ENCODE peak calls at places on chromosomes 12 and 14, in four cellular contexts. One of them, this sample, is unnamed.

GRCh38 chr14:30225171-30225570 is 297.5 kb upstream of the PRKD1 start:
- DNase-seq in NCI-H1092: no peak
- DNase-seq in activated gamma-delta T cell: no peak
- DNase-seq in activated T-cell treated with anti-CD3 and anti-CD28 coated beads, Interleukin-2, amount 50 U/mL, for 48 hours: no peak
- DNase-seq in this sample: no peak

GRCh38 chr14:23434488-23435219 is 806 bp downstream of the MYH7 start:
- DNase-seq in NCI-H1092: no peak
- DNase-seq in activated gamma-delta T cell: no peak
- DNase-seq in activated T-cell treated with anti-CD3 and anti-CD28 coated beads, Interleukin-2, amount 50 U/mL, for 48 hours: no peak
- DNase-seq in this sample: no peak

GRCh38 chr12:91400249-91400648 is 217.6 kb upstream of the DCN start:
- DNase-seq in NCI-H1092: no peak
- DNase-seq in activated gamma-delta T cell: no peak
- DNase-seq in activated T-cell treated with anti-CD3 and anti-CD28 coated beads, Interleukin-2, amount 50 U/mL, for 48 hours: no peak
- DNase-seq in this sample: no peak

GRCh38 chr12:2960996-2961616 is 1.9 kb downstream of the TEAD4 start:
- DNase-seq in NCI-H1092: no peak
- DNase-seq in activated gamma-delta T cell: no peak
- DNase-seq in activated T-cell treated with anti-CD3 and anti-CD28 coated beads, Interleukin-2, amount 50 U/mL, for 48 hours: no peak
- DNase-seq in this sample: no peak

GRCh38 chr14:101057394-101057793 is 153.9 kb upstream of the RTL1 start:
- DNase-seq in NCI-H1092: no peak
- DNase-seq in activated gamma-delta T cell: no peak
- DNase-seq in activated T-cell treated with anti-CD3 and anti-CD28 coated beads, Interleukin-2, amount 50 U/mL, for 48 hours: no peak
- DNase-seq in this sample: no peak

GRCh38 chr14:94581127-94581999 is at the start of gene SERPINA5:
- DNase-seq in NCI-H1092: no peak
- DNase-seq in activated gamma-delta T cell: no peak
- DNase-seq in activated T-cell treated with anti-CD3 and anti-CD28 coated beads, Interleukin-2, amount 50 U/mL, for 48 hours: no peak
- DNase-seq in this sample: no peak

GRCh38 chr12:84701966-84702365 is 210.6 kb downstream of the SLC6A15 start:
- DNase-seq in NCI-H1092: no peak
- DNase-seq in activated gamma-delta T cell: no peak
- DNase-seq in activated T-cell treated with anti-CD3 and anti-CD28 coated beads, Interleukin-2, amount 50 U/mL, for 48 hours: no peak
- DNase-seq in this sample: no peak

GRCh38 chr12:120703311-120703942 is 6.8 kb upstream of the UNC119B start:
- DNase-seq in NCI-H1092: no peak
- DNase-seq in activated gamma-delta T cell: no peak
- DNase-seq in activated T-cell treated with anti-CD3 and anti-CD28 coated beads, Interleukin-2, amount 50 U/mL, for 48 hours: no peak
- DNase-seq in this sample: no peak

GRCh38 chr12:75327642-75328041 is 2.5 kb downstream of the CAPS2 start:
- DNase-seq in NCI-H1092: no peak
- DNase-seq in activated gamma-delta T cell: no peak
- DNase-seq in activated T-cell treated with anti-CD3 and anti-CD28 coated beads, Interleukin-2, amount 50 U/mL, for 48 hours: no peak
- DNase-seq in this sample: no peak

GRCh38 chr14:50985816-50986396 is 41.6 kb upstream of the PYGL start:
- DNase-seq in NCI-H1092: no peak
- DNase-seq in activated gamma-delta T cell: no peak
- DNase-seq in activated T-cell treated with anti-CD3 and anti-CD28 coated beads, Interleukin-2, amount 50 U/mL, for 48 hours: no peak
- DNase-seq in this sample: no peak

GRCh38 chr12:58502236-58502635 is 418.1 kb downstream of the LRIG3 start:
- DNase-seq in NCI-H1092: peak
- DNase-seq in activated gamma-delta T cell: no peak
- DNase-seq in activated T-cell treated with anti-CD3 and anti-CD28 coated beads, Interleukin-2, amount 50 U/mL, for 48 hours: no peak
- DNase-seq in this sample: no peak

GRCh38 chr14:99393059-99393655 is 87.5 kb downstream of the SETD3 start:
- DNase-seq in NCI-H1092: no peak
- DNase-seq in activated gamma-delta T cell: no peak
- DNase-seq in activated T-cell treated with anti-CD3 and anti-CD28 coated beads, Interleukin-2, amount 50 U/mL, for 48 hours: peak
- DNase-seq in this sample: peak

GRCh38 chr12:131803995-131804521 is 24.1 kb upstream of the MMP17 start:
- DNase-seq in NCI-H1092: no peak
- DNase-seq in activated gamma-delta T cell: no peak
- DNase-seq in activated T-cell treated with anti-CD3 and anti-CD28 coated beads, Interleukin-2, amount 50 U/mL, for 48 hours: no peak
- DNase-seq in this sample: no peak

GRCh38 chr12:125393569-125393968 is 328.3 kb downstream of the AACS start:
- DNase-seq in NCI-H1092: no peak
- DNase-seq in activated gamma-delta T cell: no peak
- DNase-seq in activated T-cell treated with anti-CD3 and anti-CD28 coated beads, Interleukin-2, amount 50 U/mL, for 48 hours: no peak
- DNase-seq in this sample: no peak

GRCh38 chr12:116595186-116595585 is 36.0 kb downstream of the MAP1LC3B2 start:
- DNase-seq in NCI-H1092: no peak
- DNase-seq in activated gamma-delta T cell: no peak
- DNase-seq in activated T-cell treated with anti-CD3 and anti-CD28 coated beads, Interleukin-2, amount 50 U/mL, for 48 hours: no peak
- DNase-seq in this sample: no peak

GRCh38 chr12:118136559-118137003 is 657 bp downstream of the PEBP1 start:
- DNase-seq in NCI-H1092: no peak
- DNase-seq in activated gamma-delta T cell: no peak
- DNase-seq in activated T-cell treated with anti-CD3 and anti-CD28 coated beads, Interleukin-2, amount 50 U/mL, for 48 hours: peak
- DNase-seq in this sample: no peak

GRCh38 chr12:20248646-20249045 is 119.7 kb upstream of the PDE3A start:
- DNase-seq in NCI-H1092: no peak
- DNase-seq in activated gamma-delta T cell: no peak
- DNase-seq in activated T-cell treated with anti-CD3 and anti-CD28 coated beads, Interleukin-2, amount 50 U/mL, for 48 hours: no peak
- DNase-seq in this sample: no peak

GRCh38 chr12:76272292-76272691 is 75.9 kb downstream of the BBS10 start:
- DNase-seq in NCI-H1092: no peak
- DNase-seq in activated gamma-delta T cell: no peak
- DNase-seq in activated T-cell treated with anti-CD3 and anti-CD28 coated beads, Interleukin-2, amount 50 U/mL, for 48 hours: no peak
- DNase-seq in this sample: no peak

GRCh38 chr14:92597873-92598548 is 84.4 kb downstream of the RIN3 start:
- DNase-seq in NCI-H1092: no peak
- DNase-seq in activated gamma-delta T cell: no peak
- DNase-seq in activated T-cell treated with anti-CD3 and anti-CD28 coated beads, Interleukin-2, amount 50 U/mL, for 48 hours: no peak
- DNase-seq in this sample: no peak

GRCh38 chr12:93601591-93601990 is 29.1 kb downstream of the SOCS2 start:
- DNase-seq in NCI-H1092: no peak
- DNase-seq in activated gamma-delta T cell: no peak
- DNase-seq in activated T-cell treated with anti-CD3 and anti-CD28 coated beads, Interleukin-2, amount 50 U/mL, for 48 hours: no peak
- DNase-seq in this sample: no peak

GRCh38 chr12:54352022-54352531 is 12.2 kb downstream of the GPR84 start:
- DNase-seq in NCI-H1092: peak
- DNase-seq in activated gamma-delta T cell: no peak
- DNase-seq in activated T-cell treated with anti-CD3 and anti-CD28 coated beads, Interleukin-2, amount 50 U/mL, for 48 hours: peak
- DNase-seq in this sample: no peak

GRCh38 chr14:85583311-85583710 is 53.4 kb downstream of the FLRT2 start:
- DNase-seq in NCI-H1092: no peak
- DNase-seq in activated gamma-delta T cell: no peak
- DNase-seq in activated T-cell treated with anti-CD3 and anti-CD28 coated beads, Interleukin-2, amount 50 U/mL, for 48 hours: no peak
- DNase-seq in this sample: no peak

GRCh38 chr14:51540364-51540763 is 111.3 kb upstream of the FRMD6 start:
- DNase-seq in NCI-H1092: no peak
- DNase-seq in activated gamma-delta T cell: no peak
- DNase-seq in activated T-cell treated with anti-CD3 and anti-CD28 coated beads, Interleukin-2, amount 50 U/mL, for 48 hours: no peak
- DNase-seq in this sample: no peak

GRCh38 chr14:75886661-75887348 is 95.0 kb downstream of the TGFB3 start:
- DNase-seq in NCI-H1092: no peak
- DNase-seq in activated gamma-delta T cell: no peak
- DNase-seq in activated T-cell treated with anti-CD3 and anti-CD28 coated beads, Interleukin-2, amount 50 U/mL, for 48 hours: no peak
- DNase-seq in this sample: no peak

GRCh38 chr14:69879175-69880047 is at the start of gene SMOC1:
- DNase-seq in NCI-H1092: peak
- DNase-seq in activated gamma-delta T cell: no peak
- DNase-seq in activated T-cell treated with anti-CD3 and anti-CD28 coated beads, Interleukin-2, amount 50 U/mL, for 48 hours: peak
- DNase-seq in this sample: no peak

GRCh38 chr12:95213928-95214327 is 3.3 kb downstream of the FGD6 start:
- DNase-seq in NCI-H1092: no peak
- DNase-seq in activated gamma-delta T cell: no peak
- DNase-seq in activated T-cell treated with anti-CD3 and anti-CD28 coated beads, Interleukin-2, amount 50 U/mL, for 48 hours: no peak
- DNase-seq in this sample: no peak

GRCh38 chr12:46110220-46110700 is 119.9 kb upstream of the SCAF11 start:
- DNase-seq in NCI-H1092: no peak
- DNase-seq in activated gamma-delta T cell: no peak
- DNase-seq in activated T-cell treated with anti-CD3 and anti-CD28 coated beads, Interleukin-2, amount 50 U/mL, for 48 hours: no peak
- DNase-seq in this sample: no peak

GRCh38 chr12:64749466-64750202 is 9.6 kb downstream of the GNS start:
- DNase-seq in NCI-H1092: no peak
- DNase-seq in activated gamma-delta T cell: no peak
- DNase-seq in activated T-cell treated with anti-CD3 and anti-CD28 coated beads, Interleukin-2, amount 50 U/mL, for 48 hours: no peak
- DNase-seq in this sample: no peak

GRCh38 chr14:61571931-61572330 is 123.4 kb upstream of the HIF1A start:
- DNase-seq in NCI-H1092: no peak
- DNase-seq in activated gamma-delta T cell: no peak
- DNase-seq in activated T-cell treated with anti-CD3 and anti-CD28 coated beads, Interleukin-2, amount 50 U/mL, for 48 hours: no peak
- DNase-seq in this sample: no peak

GRCh38 chr12:99444859-99445316 is 202.7 kb upstream of the GARIN6 start:
- DNase-seq in NCI-H1092: no peak
- DNase-seq in activated gamma-delta T cell: no peak
- DNase-seq in activated T-cell treated with anti-CD3 and anti-CD28 coated beads, Interleukin-2, amount 50 U/mL, for 48 hours: no peak
- DNase-seq in this sample: no peak

GRCh38 chr14:99055816-99056215 is 216.2 kb downstream of the BCL11B start:
- DNase-seq in NCI-H1092: no peak
- DNase-seq in activated gamma-delta T cell: no peak
- DNase-seq in activated T-cell treated with anti-CD3 and anti-CD28 coated beads, Interleukin-2, amount 50 U/mL, for 48 hours: peak
- DNase-seq in this sample: no peak

GRCh38 chr12:44296624-44297197 is 460.8 kb downstream of the TMEM117 start:
- DNase-seq in NCI-H1092: no peak
- DNase-seq in activated gamma-delta T cell: no peak
- DNase-seq in activated T-cell treated with anti-CD3 and anti-CD28 coated beads, Interleukin-2, amount 50 U/mL, for 48 hours: no peak
- DNase-seq in this sample: no peak

GRCh38 chr12:108338915-108339657 is at the start of gene CMKLR1:
- DNase-seq in NCI-H1092: no peak
- DNase-seq in activated gamma-delta T cell: no peak
- DNase-seq in activated T-cell treated with anti-CD3 and anti-CD28 coated beads, Interleukin-2, amount 50 U/mL, for 48 hours: no peak
- DNase-seq in this sample: no peak

GRCh38 chr12:92292016-92292415 is 146.4 kb upstream of the BTG1 start:
- DNase-seq in NCI-H1092: no peak
- DNase-seq in activated gamma-delta T cell: no peak
- DNase-seq in activated T-cell treated with anti-CD3 and anti-CD28 coated beads, Interleukin-2, amount 50 U/mL, for 48 hours: no peak
- DNase-seq in this sample: no peak

GRCh38 chr14:88621090-88621489 is 58.3 kb downstream of the ZC3H14 start:
- DNase-seq in NCI-H1092: no peak
- DNase-seq in activated gamma-delta T cell: no peak
- DNase-seq in activated T-cell treated with anti-CD3 and anti-CD28 coated beads, Interleukin-2, amount 50 U/mL, for 48 hours: no peak
- DNase-seq in this sample: no peak

GRCh38 chr12:9039397-9039977 is 50.1 kb downstream of the KLRG1 start:
- DNase-seq in NCI-H1092: peak
- DNase-seq in activated gamma-delta T cell: no peak
- DNase-seq in activated T-cell treated with anti-CD3 and anti-CD28 coated beads, Interleukin-2, amount 50 U/mL, for 48 hours: no peak
- DNase-seq in this sample: peak

GRCh38 chr14:22520235-22520634 is 68.8 kb downstream of the DAD1 start:
- DNase-seq in NCI-H1092: no peak
- DNase-seq in activated gamma-delta T cell: no peak
- DNase-seq in activated T-cell treated with anti-CD3 and anti-CD28 coated beads, Interleukin-2, amount 50 U/mL, for 48 hours: no peak
- DNase-seq in this sample: no peak